ENCODE peak calls at places on chromosome 10, in six cellular contexts. One of them, this sample, is unnamed.

GRCh38 chr10:25813511-25813910 is 120.5 kb upstream of the MYO3A start:
- DNase-seq in stimulated activated CD8-positive, alpha-beta memory T cell treated with anti-CD3 and anti-CD28 coated beads, Interleukin-12 subunit alpha, Interleukin-12 subunit beta, amount 100 ng/mL, for 1 hour: no peak
- DNase-seq in NK-92 treated with Interleukin-12 subunit alpha and Interleukin-12 subunit beta, amount 100 ng/mL, for 24 hours: no peak
- DNase-seq in cardiac muscle cell: no peak
- DNase-seq in NCI-H1092: no peak
- DNase-seq in progenitor cell of endocrine pancreas: no peak
- DNase-seq in this sample: no peak

GRCh38 chr10:50622497-50623298 is 1.1 kb downstream of the SGMS1 start:
- DNase-seq in stimulated activated CD8-positive, alpha-beta memory T cell treated with anti-CD3 and anti-CD28 coated beads, Interleukin-12 subunit alpha, Interleukin-12 subunit beta, amount 100 ng/mL, for 1 hour: no peak
- DNase-seq in NK-92 treated with Interleukin-12 subunit alpha and Interleukin-12 subunit beta, amount 100 ng/mL, for 24 hours: peak; percentile 50
- DNase-seq in cardiac muscle cell: peak; percentile 64
- DNase-seq in NCI-H1092: no peak
- DNase-seq in progenitor cell of endocrine pancreas: peak; percentile 22
- DNase-seq in this sample: peak; percentile 42

GRCh38 chr10:73522263-73522662 is 26.4 kb upstream of the PPP3CB start:
- DNase-seq in stimulated activated CD8-positive, alpha-beta memory T cell treated with anti-CD3 and anti-CD28 coated beads, Interleukin-12 subunit alpha, Interleukin-12 subunit beta, amount 100 ng/mL, for 1 hour: no peak
- DNase-seq in NK-92 treated with Interleukin-12 subunit alpha and Interleukin-12 subunit beta, amount 100 ng/mL, for 24 hours: no peak
- DNase-seq in cardiac muscle cell: no peak
- DNase-seq in NCI-H1092: no peak
- DNase-seq in progenitor cell of endocrine pancreas: no peak
- DNase-seq in this sample: no peak

GRCh38 chr10:108180883-108181282 is 1016.4 kb upstream of the SORCS1 start:
- DNase-seq in stimulated activated CD8-positive, alpha-beta memory T cell treated with anti-CD3 and anti-CD28 coated beads, Interleukin-12 subunit alpha, Interleukin-12 subunit beta, amount 100 ng/mL, for 1 hour: no peak
- DNase-seq in NK-92 treated with Interleukin-12 subunit alpha and Interleukin-12 subunit beta, amount 100 ng/mL, for 24 hours: no peak
- DNase-seq in cardiac muscle cell: no peak
- DNase-seq in NCI-H1092: no peak
- DNase-seq in progenitor cell of endocrine pancreas: no peak
- DNase-seq in this sample: no peak

GRCh38 chr10:24730811-24731210 is 7.1 kb upstream of the ARHGAP21 start:
- DNase-seq in stimulated activated CD8-positive, alpha-beta memory T cell treated with anti-CD3 and anti-CD28 coated beads, Interleukin-12 subunit alpha, Interleukin-12 subunit beta, amount 100 ng/mL, for 1 hour: no peak
- DNase-seq in NK-92 treated with Interleukin-12 subunit alpha and Interleukin-12 subunit beta, amount 100 ng/mL, for 24 hours: no peak
- DNase-seq in cardiac muscle cell: no peak
- DNase-seq in NCI-H1092: no peak
- DNase-seq in progenitor cell of endocrine pancreas: no peak
- DNase-seq in this sample: no peak

GRCh38 chr10:30247704-30248103 is 101.4 kb downstream of the MTPAP start:
- DNase-seq in stimulated activated CD8-positive, alpha-beta memory T cell treated with anti-CD3 and anti-CD28 coated beads, Interleukin-12 subunit alpha, Interleukin-12 subunit beta, amount 100 ng/mL, for 1 hour: no peak
- DNase-seq in NK-92 treated with Interleukin-12 subunit alpha and Interleukin-12 subunit beta, amount 100 ng/mL, for 24 hours: no peak
- DNase-seq in cardiac muscle cell: no peak
- DNase-seq in NCI-H1092: no peak
- DNase-seq in progenitor cell of endocrine pancreas: no peak
- DNase-seq in this sample: no peak

GRCh38 chr10:46546591-46547330 is 9.7 kb downstream of the GPRIN2 start:
- DNase-seq in stimulated activated CD8-positive, alpha-beta memory T cell treated with anti-CD3 and anti-CD28 coated beads, Interleukin-12 subunit alpha, Interleukin-12 subunit beta, amount 100 ng/mL, for 1 hour: no peak
- DNase-seq in NK-92 treated with Interleukin-12 subunit alpha and Interleukin-12 subunit beta, amount 100 ng/mL, for 24 hours: no peak
- DNase-seq in cardiac muscle cell: no peak
- DNase-seq in NCI-H1092: no peak
- DNase-seq in progenitor cell of endocrine pancreas: peak; percentile 10
- DNase-seq in this sample: peak; percentile 12

GRCh38 chr10:102581401-102581800 is 62.9 kb upstream of the TRIM8 start:
- DNase-seq in stimulated activated CD8-positive, alpha-beta memory T cell treated with anti-CD3 and anti-CD28 coated beads, Interleukin-12 subunit alpha, Interleukin-12 subunit beta, amount 100 ng/mL, for 1 hour: no peak
- DNase-seq in NK-92 treated with Interleukin-12 subunit alpha and Interleukin-12 subunit beta, amount 100 ng/mL, for 24 hours: no peak
- DNase-seq in cardiac muscle cell: no peak
- DNase-seq in NCI-H1092: no peak
- DNase-seq in progenitor cell of endocrine pancreas: no peak
- DNase-seq in this sample: no peak

GRCh38 chr10:92847185-92847864 is 995 bp upstream of the EXOC6 start:
- DNase-seq in stimulated activated CD8-positive, alpha-beta memory T cell treated with anti-CD3 and anti-CD28 coated beads, Interleukin-12 subunit alpha, Interleukin-12 subunit beta, amount 100 ng/mL, for 1 hour: no peak
- DNase-seq in NK-92 treated with Interleukin-12 subunit alpha and Interleukin-12 subunit beta, amount 100 ng/mL, for 24 hours: no peak
- DNase-seq in cardiac muscle cell: no peak
- DNase-seq in NCI-H1092: no peak
- DNase-seq in progenitor cell of endocrine pancreas: no peak
- DNase-seq in this sample: no peak

GRCh38 chr10:104333037-104333727 is 5.1 kb downstream of the ITPRIP start:
- DNase-seq in stimulated activated CD8-positive, alpha-beta memory T cell treated with anti-CD3 and anti-CD28 coated beads, Interleukin-12 subunit alpha, Interleukin-12 subunit beta, amount 100 ng/mL, for 1 hour: peak; percentile 52
- DNase-seq in NK-92 treated with Interleukin-12 subunit alpha and Interleukin-12 subunit beta, amount 100 ng/mL, for 24 hours: no peak
- DNase-seq in cardiac muscle cell: no peak
- DNase-seq in NCI-H1092: no peak
- DNase-seq in progenitor cell of endocrine pancreas: no peak
- DNase-seq in this sample: no peak